ENCODE peak calls at places on chromosomes 13 and 19, in six cellular contexts. T is ascending aorta, M is psoas muscle, U is progenitor cell of endocrine pancreas, V is mesothelial cell of epicardium, H is ovary. Q is an unnamed sample.

GRCh38 chr19:18385359-18385674 is 641 bp upstream of the GDF15 start:
- DNase-seq in T (no peak), M (no peak), U (no peak), V (no peak), H (no peak), Q (no peak)

GRCh38 chr19:44603201-44603945 is 10.0 kb upstream of the IGSF23 start:
- DNase-seq in T (peak; percentile 76), M (no peak), U (no peak), V (no peak), H (no peak), Q (no peak)

GRCh38 chr13:39363393-39363792 is 239.6 kb downstream of the LHFPL6 start:
- DNase-seq in T (no peak), M (no peak), U (no peak), V (no peak), H (no peak), Q (no peak)

GRCh38 chr13:33003458-33004019 is 12.7 kb upstream of the KL start:
- DNase-seq in T (no peak), M (no peak), U (no peak), V (no peak), H (no peak), Q (no peak)

GRCh38 chr19:57477191-57478008 is at the start of gene ZNF772:
- DNase-seq in T (peak; percentile 92), M (peak; percentile 89), U (peak; percentile 40), V (peak; percentile 72), H (peak; percentile 88), Q (peak; percentile 85)

GRCh38 chr19:21362291-21362690 is 3.5 kb downstream of the ZNF738 start:
- DNase-seq in T (no peak), M (no peak), U (no peak), V (no peak), H (no peak), Q (no peak)

GRCh38 chr13:96075953-96076543 is 13.9 kb upstream of the HS6ST3 start:
- DNase-seq in T (no peak), M (no peak), U (no peak), V (no peak), H (no peak), Q (no peak)

GRCh38 chr19:41997851-41998229 is 3.8 kb upstream of the ATP1A3 start:
- DNase-seq in T (no peak), M (no peak), U (no peak), V (no peak), H (no peak), Q (no peak)

GRCh38 chr13:53758946-53759345 is 730.3 kb downstream of the OLFM4 start:
- DNase-seq in T (no peak), M (no peak), U (no peak), V (no peak), H (no peak), Q (no peak)

GRCh38 chr13:30859326-30859725 is 46.7 kb upstream of the MEDAG start:
- DNase-seq in T (peak; percentile 53), M (no peak), U (no peak), V (no peak), H (no peak), Q (no peak)

GRCh38 chr13:41603917-41604316 is 146.6 kb downstream of the RGCC start:
- DNase-seq in T (no peak), M (peak; percentile 33), U (no peak), V (no peak), H (no peak), Q (no peak)

GRCh38 chr19:6278740-6279619 is 795 bp downstream of the MLLT1 start:
- DNase-seq in T (no peak), M (no peak), U (no peak), V (no peak), H (peak; percentile 68), Q (no peak)

GRCh38 chr19:376111-376470 is 31.5 kb upstream of the MIER2 start:
- DNase-seq in T (peak; percentile 38), M (no peak), U (no peak), V (no peak), H (no peak), Q (no peak)

GRCh38 chr19:11257827-11258380 is 4.4 kb downstream of the DOCK6 start:
- DNase-seq in T (no peak), M (no peak), U (no peak), V (no peak), H (no peak), Q (no peak)

GRCh38 chr19:6125571-6125989 is 9.9 kb upstream of the ACSBG2 start:
- DNase-seq in T (peak; percentile 80), M (peak; percentile 35), U (no peak), V (no peak), H (no peak), Q (no peak)

GRCh38 chr13:29548722-29549446 is 46.6 kb downstream of the SLC7A1 start:
- DNase-seq in T (no peak), M (no peak), U (no peak), V (no peak), H (no peak), Q (no peak)

GRCh38 chr13:76823969-76824368 is 62.2 kb downstream of the KCTD12 start:
- DNase-seq in T (no peak), M (no peak), U (no peak), V (no peak), H (no peak), Q (no peak)

GRCh38 chr13:76826527-76826926 is 59.7 kb downstream of the KCTD12 start:
- DNase-seq in T (no peak), M (no peak), U (no peak), V (no peak), H (no peak), Q (no peak)

GRCh38 chr13:76820759-76821158 is 65.4 kb downstream of the KCTD12 start:
- DNase-seq in T (peak; percentile 71), M (peak; percentile 50), U (no peak), V (no peak), H (peak; percentile 44), Q (no peak)

GRCh38 chr13:76825415-76825814 is 60.8 kb downstream of the KCTD12 start:
- DNase-seq in T (no peak), M (no peak), U (no peak), V (no peak), H (no peak), Q (no peak)

GRCh38 chr13:76822691-76823267 is 63.4 kb downstream of the KCTD12 start:
- DNase-seq in T (no peak), M (no peak), U (no peak), V (no peak), H (no peak), Q (no peak)
- TF ChIP-seq CTCF in T (peak; percentile 19), M (no peak), U (no peak), V (no peak), H (no peak), Q (no peak)

GRCh38 chr19:47004012-47004465 is 15.6 kb upstream of the NPAS1 start:
- DNase-seq in T (no peak), M (no peak), U (no peak), V (no peak), H (no peak), Q (no peak)

GRCh38 chr19:47002853-47003610 is 16.6 kb upstream of the NPAS1 start:
- DNase-seq in T (no peak), M (no peak), U (no peak), V (no peak), H (no peak), Q (no peak)

GRCh38 chr19:47003611-47003935 is 16.1 kb upstream of the NPAS1 start:
- DNase-seq in T (no peak), M (no peak), U (no peak), V (no peak), H (no peak), Q (no peak)

GRCh38 chr19:47001584-47001983 is 18.1 kb upstream of the NPAS1 start:
- DNase-seq in T (no peak), M (no peak), U (no peak), V (no peak), H (no peak), Q (no peak)

GRCh38 chr19:47002106-47002766 is 17.4 kb upstream of the NPAS1 start:
- DNase-seq in T (no peak), M (no peak), U (no peak), V (no peak), H (no peak), Q (no peak)
- TF ChIP-seq CTCF in T (no peak), M (peak; percentile 43), U (no peak), V (no peak), H (no peak), Q (no peak)

GRCh38 chr13:57553932-57554331 is 77.6 kb upstream of the PCDH17 start:
- DNase-seq in T (no peak), M (no peak), U (no peak), V (no peak), H (no peak), Q (no peak)

GRCh38 chr13:57552441-57552840 is 79.1 kb upstream of the PCDH17 start:
- DNase-seq in T (no peak), M (no peak), U (no peak), V (no peak), H (no peak), Q (no peak)

GRCh38 chr13:57557979-57558529 is 73.5 kb upstream of the PCDH17 start:
- DNase-seq in T (no peak), M (no peak), U (no peak), V (no peak), H (no peak), Q (no peak)
- TF ChIP-seq CTCF in T (no peak), M (no peak), U (peak; percentile 61), V (peak; percentile 68), H (no peak), Q (peak; percentile 76)

GRCh38 chr19:54662730-54663129 is at the start of gene LILRB4:
- DNase-seq in T (peak; percentile 67), M (no peak), U (no peak), V (no peak), H (no peak), Q (no peak)
- TF ChIP-seq CTCF in T (no peak), M (no peak), U (no peak), V (no peak), H (no peak), Q (no peak)

GRCh38 chr19:4732680-4733114 is 9.1 kb upstream of the DPP9 start:
- DNase-seq in T (no peak), M (no peak), U (peak; percentile 30), V (no peak), H (no peak), Q (no peak)
- TF ChIP-seq CTCF in T (peak; percentile 56), M (peak; percentile 75), U (peak; percentile 77), V (peak; percentile 63), H (peak; percentile 57), Q (peak; percentile 85)

GRCh38 chr13:98397861-98398260 is 179.0 kb downstream of the STK24 start:
- DNase-seq in T (no peak), M (no peak), U (no peak), V (no peak), H (no peak), Q (no peak)

GRCh38 chr13:98394820-98395510 is 181.9 kb downstream of the STK24 start:
- DNase-seq in T (no peak), M (no peak), U (no peak), V (no peak), H (no peak), Q (no peak)

GRCh38 chr13:98396071-98396710 is 180.7 kb downstream of the STK24 start:
- DNase-seq in T (no peak), M (no peak), U (no peak), V (no peak), H (no peak), Q (no peak)

GRCh38 chr13:98399756-98400155 is 177.2 kb downstream of the STK24 start:
- DNase-seq in T (no peak), M (no peak), U (no peak), V (no peak), H (no peak), Q (no peak)

GRCh38 chr13:98397221-98397620 is 179.7 kb downstream of the STK24 start:
- DNase-seq in T (no peak), M (no peak), U (no peak), V (no peak), H (no peak), Q (no peak)
- TF ChIP-seq CTCF in T (no peak), M (peak; percentile 29), U (no peak), V (no peak), H (no peak), Q (no peak)

Q was measured in type B pancreatic cell.